ENCODE peak calls at places on chromosomes 1 and 21, in nine cellular contexts. One of them, this sample, is unnamed.

GRCh38 chr21:37631319-37632117 is 264.9 kb downstream of the DYRK1A start:
- DNase-seq in activated B cell treated with CpG ODN at 0.5 μM for 24 hours: no peak
- DNase-seq in activated CD4-positive, alpha-beta T cell treated with anti-CD3 and anti-CD28 coated beads for 48 hours: no peak
- DNase-seq in posterior vena cava: no peak
- DNase-seq in IMR-90: no peak
- DNase-seq in RWPE2: no peak
- DNase-seq in glomerular endothelial cell: no peak
- DNase-seq in amygdala: no peak
- DNase-seq in endothelial cell: no peak
- DNase-seq in this sample: no peak

GRCh38 chr1:183370399-183371058 is 47.7 kb downstream of the NMNAT2 start:
- DNase-seq in posterior vena cava: no peak
- DNase-seq in activated B cell treated with CpG ODN at 0.5 μM for 24 hours: no peak
- DNase-seq in endothelial cell: no peak
- DNase-seq in activated CD4-positive, alpha-beta T cell treated with anti-CD3 and anti-CD28 coated beads for 48 hours: no peak
- DNase-seq in RWPE2: no peak
- DNase-seq in glomerular endothelial cell: no peak
- DNase-seq in amygdala: no peak
- DNase-seq in IMR-90: no peak
- DNase-seq in this sample: no peak

GRCh38 chr1:8004803-8005573 is 21.1 kb downstream of the ERRFI1 start:
- DNase-seq in activated CD4-positive, alpha-beta T cell treated with anti-CD3 and anti-CD28 coated beads for 48 hours: no peak
- DNase-seq in endothelial cell: no peak
- DNase-seq in amygdala: no peak
- DNase-seq in glomerular endothelial cell: no peak
- DNase-seq in posterior vena cava: peak; percentile 96
- DNase-seq in activated B cell treated with CpG ODN at 0.5 μM for 24 hours: no peak
- DNase-seq in IMR-90: peak; percentile 98
- DNase-seq in RWPE2: peak; percentile 99
- DNase-seq in this sample: peak; percentile 85

GRCh38 chr1:57945045-57945444 is 521.2 kb upstream of the DAB1 start:
- DNase-seq in amygdala: no peak
- DNase-seq in activated B cell treated with CpG ODN at 0.5 μM for 24 hours: no peak
- DNase-seq in endothelial cell: no peak
- DNase-seq in activated CD4-positive, alpha-beta T cell treated with anti-CD3 and anti-CD28 coated beads for 48 hours: no peak
- DNase-seq in IMR-90: no peak
- DNase-seq in glomerular endothelial cell: no peak
- DNase-seq in posterior vena cava: no peak
- DNase-seq in RWPE2: no peak
- DNase-seq in this sample: no peak

GRCh38 chr21:46161180-46161799 is 5.9 kb upstream of the FTCD start:
- DNase-seq in endothelial cell: no peak
- DNase-seq in glomerular endothelial cell: no peak
- DNase-seq in IMR-90: no peak
- DNase-seq in activated CD4-positive, alpha-beta T cell treated with anti-CD3 and anti-CD28 coated beads for 48 hours: no peak
- DNase-seq in amygdala: no peak
- DNase-seq in activated B cell treated with CpG ODN at 0.5 μM for 24 hours: peak; percentile 10
- DNase-seq in posterior vena cava: peak; percentile 75
- DNase-seq in RWPE2: peak; percentile 75
- DNase-seq in this sample: no peak

GRCh38 chr1:170355267-170355801 is 176.6 kb upstream of the GORAB start:
- DNase-seq in posterior vena cava: no peak
- DNase-seq in amygdala: no peak
- DNase-seq in IMR-90: no peak
- DNase-seq in activated B cell treated with CpG ODN at 0.5 μM for 24 hours: no peak
- DNase-seq in glomerular endothelial cell: no peak
- DNase-seq in endothelial cell: no peak
- DNase-seq in RWPE2: no peak
- DNase-seq in activated CD4-positive, alpha-beta T cell treated with anti-CD3 and anti-CD28 coated beads for 48 hours: no peak
- DNase-seq in this sample: no peak

GRCh38 chr1:166390406-166390805 is 223.6 kb upstream of the FAM78B start:
- DNase-seq in posterior vena cava: no peak
- DNase-seq in RWPE2: no peak
- DNase-seq in amygdala: no peak
- DNase-seq in activated B cell treated with CpG ODN at 0.5 μM for 24 hours: no peak
- DNase-seq in activated CD4-positive, alpha-beta T cell treated with anti-CD3 and anti-CD28 coated beads for 48 hours: no peak
- DNase-seq in glomerular endothelial cell: no peak
- DNase-seq in IMR-90: no peak
- DNase-seq in endothelial cell: no peak
- DNase-seq in this sample: no peak

GRCh38 chr1:20487236-20487590 is 1.2 kb upstream of the CAMK2N1 start:
- DNase-seq in IMR-90: no peak
- DNase-seq in posterior vena cava: no peak
- DNase-seq in endothelial cell: no peak
- DNase-seq in activated B cell treated with CpG ODN at 0.5 μM for 24 hours: no peak
- DNase-seq in amygdala: no peak
- DNase-seq in RWPE2: no peak
- DNase-seq in activated CD4-positive, alpha-beta T cell treated with anti-CD3 and anti-CD28 coated beads for 48 hours: no peak
- DNase-seq in glomerular endothelial cell: no peak
- DNase-seq in this sample: no peak

GRCh38 chr1:41516168-41516961 is 31.9 kb upstream of the EDN2 start:
- DNase-seq in posterior vena cava: peak; percentile 97
- DNase-seq in endothelial cell: peak; percentile 96
- DNase-seq in amygdala: peak; percentile 97
- DNase-seq in activated CD4-positive, alpha-beta T cell treated with anti-CD3 and anti-CD28 coated beads for 48 hours: peak; percentile 80
- DNase-seq in activated B cell treated with CpG ODN at 0.5 μM for 24 hours: peak; percentile 74
- DNase-seq in RWPE2: no peak
- DNase-seq in glomerular endothelial cell: no peak
- DNase-seq in IMR-90: peak; percentile 83
- DNase-seq in this sample: peak; percentile 93

GRCh38 chr1:183993132-183993531 is 44.4 kb downstream of the COLGALT2 start:
- DNase-seq in activated CD4-positive, alpha-beta T cell treated with anti-CD3 and anti-CD28 coated beads for 48 hours: no peak
- DNase-seq in glomerular endothelial cell: no peak
- DNase-seq in activated B cell treated with CpG ODN at 0.5 μM for 24 hours: no peak
- DNase-seq in amygdala: no peak
- DNase-seq in IMR-90: no peak
- DNase-seq in endothelial cell: no peak
- DNase-seq in RWPE2: no peak
- DNase-seq in posterior vena cava: no peak
- DNase-seq in this sample: no peak

GRCh38 chr1:242651817-242652216 is 127.3 kb upstream of the PLD5 start:
- DNase-seq in activated B cell treated with CpG ODN at 0.5 μM for 24 hours: no peak
- DNase-seq in posterior vena cava: no peak
- DNase-seq in amygdala: no peak
- DNase-seq in glomerular endothelial cell: no peak
- DNase-seq in endothelial cell: peak; percentile 66
- DNase-seq in IMR-90: no peak
- DNase-seq in RWPE2: no peak
- DNase-seq in activated CD4-positive, alpha-beta T cell treated with anti-CD3 and anti-CD28 coated beads for 48 hours: peak; percentile 13
- DNase-seq in this sample: no peak

GRCh38 chr21:30733026-30733425 is 14.0 kb downstream of the KRTAP21-2 start:
- DNase-seq in activated B cell treated with CpG ODN at 0.5 μM for 24 hours: no peak
- DNase-seq in amygdala: no peak
- DNase-seq in activated CD4-positive, alpha-beta T cell treated with anti-CD3 and anti-CD28 coated beads for 48 hours: no peak
- DNase-seq in IMR-90: no peak
- DNase-seq in glomerular endothelial cell: no peak
- DNase-seq in posterior vena cava: no peak
- DNase-seq in endothelial cell: no peak
- DNase-seq in RWPE2: no peak
- DNase-seq in this sample: no peak

GRCh38 chr1:226736001-226736907 is 2.8 kb downstream of the ITPKB start:
- DNase-seq in amygdala: peak; percentile 69
- DNase-seq in activated B cell treated with CpG ODN at 0.5 μM for 24 hours: no peak
- DNase-seq in endothelial cell: no peak
- DNase-seq in posterior vena cava: peak; percentile 83
- DNase-seq in IMR-90: no peak
- DNase-seq in RWPE2: no peak
- DNase-seq in glomerular endothelial cell: no peak
- DNase-seq in activated CD4-positive, alpha-beta T cell treated with anti-CD3 and anti-CD28 coated beads for 48 hours: no peak
- DNase-seq in this sample: no peak

GRCh38 chr1:223707270-223708000 is 4.9 kb upstream of the CAPN2 start:
- DNase-seq in activated B cell treated with CpG ODN at 0.5 μM for 24 hours: no peak
- DNase-seq in glomerular endothelial cell: no peak
- DNase-seq in activated CD4-positive, alpha-beta T cell treated with anti-CD3 and anti-CD28 coated beads for 48 hours: no peak
- DNase-seq in RWPE2: peak; percentile 76
- DNase-seq in endothelial cell: no peak
- DNase-seq in IMR-90: peak; percentile 100
- DNase-seq in amygdala: no peak
- DNase-seq in posterior vena cava: peak; percentile 92
- DNase-seq in this sample: peak; percentile 86

GRCh38 chr21:43959231-43960041 is 52.7 kb upstream of the TRAPPC10 start:
- DNase-seq in posterior vena cava: no peak
- DNase-seq in IMR-90: no peak
- DNase-seq in amygdala: no peak
- DNase-seq in activated B cell treated with CpG ODN at 0.5 μM for 24 hours: no peak
- DNase-seq in RWPE2: no peak
- DNase-seq in glomerular endothelial cell: no peak
- DNase-seq in activated CD4-positive, alpha-beta T cell treated with anti-CD3 and anti-CD28 coated beads for 48 hours: peak; percentile 13
- DNase-seq in endothelial cell: no peak
- DNase-seq in this sample: no peak

GRCh38 chr1:8395433-8395866 is 77.5 kb downstream of the SLC45A1 start:
- DNase-seq in RWPE2: no peak
- DNase-seq in endothelial cell: no peak
- DNase-seq in activated CD4-positive, alpha-beta T cell treated with anti-CD3 and anti-CD28 coated beads for 48 hours: no peak
- DNase-seq in glomerular endothelial cell: no peak
- DNase-seq in amygdala: no peak
- DNase-seq in IMR-90: no peak
- DNase-seq in posterior vena cava: no peak
- DNase-seq in activated B cell treated with CpG ODN at 0.5 μM for 24 hours: no peak
- DNase-seq in this sample: no peak

GRCh38 chr1:154608522-154609294 is 722 bp upstream of the ADAR start:
- DNase-seq in activated B cell treated with CpG ODN at 0.5 μM for 24 hours: no peak
- DNase-seq in endothelial cell: peak; percentile 38
- DNase-seq in RWPE2: no peak
- DNase-seq in IMR-90: peak; percentile 64
- DNase-seq in amygdala: peak; percentile 57
- DNase-seq in activated CD4-positive, alpha-beta T cell treated with anti-CD3 and anti-CD28 coated beads for 48 hours: peak; percentile 55
- DNase-seq in posterior vena cava: peak; percentile 85
- DNase-seq in glomerular endothelial cell: no peak
- DNase-seq in this sample: no peak

GRCh38 chr1:179807691-179808485 is 64.8 kb downstream of the FAM163A start:
- DNase-seq in activated B cell treated with CpG ODN at 0.5 μM for 24 hours: no peak
- DNase-seq in endothelial cell: no peak
- DNase-seq in activated CD4-positive, alpha-beta T cell treated with anti-CD3 and anti-CD28 coated beads for 48 hours: no peak
- DNase-seq in IMR-90: peak; percentile 96
- DNase-seq in posterior vena cava: no peak
- DNase-seq in glomerular endothelial cell: no peak
- DNase-seq in amygdala: no peak
- DNase-seq in RWPE2: no peak
- DNase-seq in this sample: peak; percentile 22

GRCh38 chr1:24945354-24946326 is 15.6 kb upstream of the RUNX3 start:
- DNase-seq in endothelial cell: no peak
- DNase-seq in RWPE2: no peak
- DNase-seq in activated CD4-positive, alpha-beta T cell treated with anti-CD3 and anti-CD28 coated beads for 48 hours: no peak
- DNase-seq in IMR-90: no peak
- DNase-seq in amygdala: no peak
- DNase-seq in posterior vena cava: no peak
- DNase-seq in activated B cell treated with CpG ODN at 0.5 μM for 24 hours: no peak
- DNase-seq in glomerular endothelial cell: no peak
- DNase-seq in this sample: no peak

GRCh38 chr1:40567819-40568218 is 36.4 kb downstream of the ZNF684 start:
- DNase-seq in activated B cell treated with CpG ODN at 0.5 μM for 24 hours: no peak
- DNase-seq in IMR-90: no peak
- DNase-seq in RWPE2: no peak
- DNase-seq in posterior vena cava: no peak
- DNase-seq in glomerular endothelial cell: no peak
- DNase-seq in amygdala: no peak
- DNase-seq in activated CD4-positive, alpha-beta T cell treated with anti-CD3 and anti-CD28 coated beads for 48 hours: no peak
- DNase-seq in endothelial cell: no peak
- DNase-seq in this sample: no peak

GRCh38 chr1:169739980-169740379 is 6.1 kb upstream of the SELE start:
- DNase-seq in posterior vena cava: no peak
- DNase-seq in amygdala: no peak
- DNase-seq in endothelial cell: no peak
- DNase-seq in activated B cell treated with CpG ODN at 0.5 μM for 24 hours: no peak
- DNase-seq in activated CD4-positive, alpha-beta T cell treated with anti-CD3 and anti-CD28 coated beads for 48 hours: no peak
- DNase-seq in RWPE2: no peak
- DNase-seq in IMR-90: no peak
- DNase-seq in glomerular endothelial cell: peak; percentile 62
- DNase-seq in this sample: no peak

This sample was measured in T1000.